ENCODE peak calls at places on chromosomes 7 and 10, in six cellular contexts. K is transverse colon; I is PC-9; V is NT2/D1; D is CD4-positive, alpha-beta T cell; T is HuH-7.5. Z is an unnamed sample.

GRCh38 chr7:129535896-129536295 is 33.6 kb downstream of the SMKR1 start:
- DNase-seq in K (no peak), I (no peak), V (no peak), D (no peak), T (no peak), Z (no peak)

GRCh38 chr10:78579995-78580394 is 488.8 kb upstream of the ZMIZ1 start:
- DNase-seq in K (peak; percentile 23), I (no peak), V (no peak), D (no peak), T (no peak), Z (no peak)

GRCh38 chr10:21015838-21016237 is 118.7 kb upstream of the NEBL start:
- DNase-seq in K (no peak), I (no peak), V (no peak), D (no peak), T (no peak), Z (no peak)

GRCh38 chr7:117163101-117163500 is 159.8 kb downstream of the WNT2 start:
- DNase-seq in K (no peak), I (no peak), V (no peak), D (no peak), T (no peak), Z (no peak)

GRCh38 chr7:38178695-38179344 is 775 bp downstream of the STARD3NL start:
- DNase-seq in K (no peak), I (no peak), V (no peak), D (no peak), T (no peak), Z (no peak)

GRCh38 chr10:99984201-99984600 is 25.5 kb downstream of the DNMBP start:
- DNase-seq in K (no peak), I (no peak), V (no peak), D (no peak), T (no peak), Z (no peak)

GRCh38 chr7:125355899-125356298 is 426.3 kb upstream of the POT1 start:
- DNase-seq in K (no peak), I (no peak), V (no peak), D (no peak), T (no peak), Z (no peak)

GRCh38 chr7:2823124-2823523 is 21.0 kb downstream of the GNA12 start:
- DNase-seq in K (no peak), I (no peak), V (no peak), D (no peak), T (no peak), Z (no peak)

GRCh38 chr10:45235823-45236222 is 79.6 kb downstream of the OR13A1 start:
- DNase-seq in K (no peak), I (no peak), V (no peak), D (no peak), T (no peak), Z (no peak)

GRCh38 chr10:4701016-4701415 is 125.0 kb upstream of the AKR1E2 start:
- DNase-seq in K (no peak), I (no peak), V (no peak), D (no peak), T (peak; percentile 6), Z (no peak)

GRCh38 chr7:151867912-151868804 is 8.8 kb downstream of the PRKAG2 start:
- DNase-seq in K (no peak), I (no peak), V (no peak), D (no peak), T (no peak), Z (no peak)

GRCh38 chr7:150481207-150481920 is 30.9 kb downstream of the GIMAP8 start:
- DNase-seq in K (no peak), I (no peak), V (no peak), D (peak; percentile 59), T (no peak), Z (no peak)

GRCh38 chr7:40526951-40527350 is 392.1 kb downstream of the SUGCT start:
- DNase-seq in K (no peak), I (no peak), V (no peak), D (no peak), T (no peak), Z (no peak)

GRCh38 chr7:110922906-110923305 is 168.0 kb upstream of the LRRN3 start:
- DNase-seq in K (no peak), I (peak; percentile 82), V (no peak), D (no peak), T (no peak), Z (no peak)

GRCh38 chr10:106111241-106111640 is 1053.3 kb downstream of the SORCS1 start:
- DNase-seq in K (no peak), I (no peak), V (no peak), D (no peak), T (no peak), Z (no peak)

GRCh38 chr10:71459513-71459912 is 62.8 kb downstream of the CDH23 start:
- DNase-seq in K (no peak), I (no peak), V (no peak), D (no peak), T (no peak), Z (no peak)

GRCh38 chr7:130069179-130069977 is 956 bp upstream of the KLHDC10 start:
- DNase-seq in K (no peak), I (no peak), V (no peak), D (no peak), T (no peak), Z (no peak)

GRCh38 chr10:115937756-115938032 is 335.3 kb downstream of the GFRA1 start:
- DNase-seq in K (no peak), I (no peak), V (no peak), D (no peak), T (no peak), Z (no peak)

GRCh38 chr7:104804696-104805095 is 209.3 kb upstream of the KMT2E start:
- DNase-seq in K (no peak), I (no peak), V (no peak), D (no peak), T (no peak), Z (no peak)

Z was measured in A549.